ENCODE peak calls at places on chromosomes 16 and 17, in ten cellular contexts. One of them, this sample, is unnamed.

GRCh38 chr17:48486557-48486956 is 44.3 kb downstream of the HOXB1 start:
- DNase-seq in astrocyte of the spinal cord: peak
- DNase-seq in SHP77: no peak
- DNase-seq in H4: peak
- DNase-seq in cardiac muscle cell: no peak
- DNase-seq in activated T-helper 9 cell treated with anti-CD3 and anti-CD28 coated beads, Interleukin-2, amount 50 U/mL, for 16 hours: no peak
- DNase-seq in hippocampal formation: no peak
- DNase-seq in stimulated activated CD4-positive, alpha-beta T cell treated with anti-CD3 and anti-CD28 coated beads, Interleukin-2, amount 100 ng/mL, for 48 hours: no peak
- DNase-seq in HepG2: no peak
- DNase-seq in NCI-H1105: no peak
- DNase-seq in this sample: no peak

GRCh38 chr17:58301504-58302150 is 20.9 kb upstream of the MPO start:
- DNase-seq in stimulated activated CD4-positive, alpha-beta T cell treated with anti-CD3 and anti-CD28 coated beads, Interleukin-2, amount 100 ng/mL, for 48 hours: no peak
- DNase-seq in astrocyte of the spinal cord: no peak
- DNase-seq in H4: no peak
- DNase-seq in HepG2: no peak
- DNase-seq in cardiac muscle cell: no peak
- DNase-seq in NCI-H1105: no peak
- DNase-seq in hippocampal formation: no peak
- DNase-seq in SHP77: no peak
- DNase-seq in activated T-helper 9 cell treated with anti-CD3 and anti-CD28 coated beads, Interleukin-2, amount 50 U/mL, for 16 hours: no peak
- DNase-seq in this sample: no peak

GRCh38 chr17:62724398-62725146 is 83.5 kb downstream of the MARCHF10 start:
- DNase-seq in activated T-helper 9 cell treated with anti-CD3 and anti-CD28 coated beads, Interleukin-2, amount 50 U/mL, for 16 hours: peak
- DNase-seq in SHP77: no peak
- DNase-seq in HepG2: no peak
- DNase-seq in cardiac muscle cell: no peak
- DNase-seq in H4: no peak
- DNase-seq in NCI-H1105: no peak
- DNase-seq in hippocampal formation: no peak
- DNase-seq in astrocyte of the spinal cord: no peak
- DNase-seq in stimulated activated CD4-positive, alpha-beta T cell treated with anti-CD3 and anti-CD28 coated beads, Interleukin-2, amount 100 ng/mL, for 48 hours: peak
- DNase-seq in this sample: no peak

GRCh38 chr16:58000706-58001676 is at the start of gene USB1:
- DNase-seq in astrocyte of the spinal cord: peak
- DNase-seq in cardiac muscle cell: peak
- DNase-seq in activated T-helper 9 cell treated with anti-CD3 and anti-CD28 coated beads, Interleukin-2, amount 50 U/mL, for 16 hours: peak
- DNase-seq in SHP77: peak
- DNase-seq in H4: peak
- DNase-seq in NCI-H1105: peak
- DNase-seq in stimulated activated CD4-positive, alpha-beta T cell treated with anti-CD3 and anti-CD28 coated beads, Interleukin-2, amount 100 ng/mL, for 48 hours: peak
- DNase-seq in hippocampal formation: peak
- DNase-seq in HepG2: peak
- DNase-seq in this sample: peak

GRCh38 chr17:35170968-35171771 is 23.0 kb downstream of the SLC35G3 start:
- DNase-seq in cardiac muscle cell: no peak
- DNase-seq in SHP77: no peak
- DNase-seq in activated T-helper 9 cell treated with anti-CD3 and anti-CD28 coated beads, Interleukin-2, amount 50 U/mL, for 16 hours: no peak
- DNase-seq in hippocampal formation: no peak
- DNase-seq in HepG2: no peak
- DNase-seq in stimulated activated CD4-positive, alpha-beta T cell treated with anti-CD3 and anti-CD28 coated beads, Interleukin-2, amount 100 ng/mL, for 48 hours: no peak
- DNase-seq in H4: no peak
- DNase-seq in astrocyte of the spinal cord: peak
- DNase-seq in NCI-H1105: no peak
- DNase-seq in this sample: no peak

GRCh38 chr16:19513377-19514053 is 8.4 kb downstream of the GDE1 start:
- DNase-seq in activated T-helper 9 cell treated with anti-CD3 and anti-CD28 coated beads, Interleukin-2, amount 50 U/mL, for 16 hours: no peak
- DNase-seq in NCI-H1105: no peak
- DNase-seq in hippocampal formation: no peak
- DNase-seq in stimulated activated CD4-positive, alpha-beta T cell treated with anti-CD3 and anti-CD28 coated beads, Interleukin-2, amount 100 ng/mL, for 48 hours: no peak
- DNase-seq in HepG2: no peak
- DNase-seq in SHP77: no peak
- DNase-seq in H4: peak
- DNase-seq in astrocyte of the spinal cord: no peak
- DNase-seq in cardiac muscle cell: no peak
- DNase-seq in this sample: no peak

GRCh38 chr16:28880955-28881354 is 2.7 kb downstream of the ATP2A1 start:
- DNase-seq in astrocyte of the spinal cord: no peak
- DNase-seq in H4: no peak
- DNase-seq in stimulated activated CD4-positive, alpha-beta T cell treated with anti-CD3 and anti-CD28 coated beads, Interleukin-2, amount 100 ng/mL, for 48 hours: no peak
- DNase-seq in cardiac muscle cell: no peak
- DNase-seq in hippocampal formation: no peak
- DNase-seq in NCI-H1105: no peak
- DNase-seq in HepG2: no peak
- DNase-seq in activated T-helper 9 cell treated with anti-CD3 and anti-CD28 coated beads, Interleukin-2, amount 50 U/mL, for 16 hours: no peak
- DNase-seq in SHP77: no peak
- DNase-seq in this sample: no peak

GRCh38 chr17:6591599-6592158 is 35.3 kb upstream of the PITPNM3 start:
- DNase-seq in NCI-H1105: no peak
- DNase-seq in activated T-helper 9 cell treated with anti-CD3 and anti-CD28 coated beads, Interleukin-2, amount 50 U/mL, for 16 hours: no peak
- DNase-seq in stimulated activated CD4-positive, alpha-beta T cell treated with anti-CD3 and anti-CD28 coated beads, Interleukin-2, amount 100 ng/mL, for 48 hours: no peak
- DNase-seq in H4: peak
- DNase-seq in SHP77: no peak
- DNase-seq in astrocyte of the spinal cord: peak
- DNase-seq in hippocampal formation: no peak
- DNase-seq in HepG2: peak
- DNase-seq in cardiac muscle cell: no peak
- DNase-seq in this sample: no peak

GRCh38 chr16:11175106-11175795 is 80.8 kb downstream of the SOCS1 start:
- DNase-seq in hippocampal formation: no peak
- DNase-seq in NCI-H1105: no peak
- DNase-seq in SHP77: no peak
- DNase-seq in astrocyte of the spinal cord: no peak
- DNase-seq in activated T-helper 9 cell treated with anti-CD3 and anti-CD28 coated beads, Interleukin-2, amount 50 U/mL, for 16 hours: no peak
- DNase-seq in cardiac muscle cell: no peak
- DNase-seq in HepG2: no peak
- DNase-seq in stimulated activated CD4-positive, alpha-beta T cell treated with anti-CD3 and anti-CD28 coated beads, Interleukin-2, amount 100 ng/mL, for 48 hours: no peak
- DNase-seq in H4: no peak
- DNase-seq in this sample: no peak

GRCh38 chr16:82506734-82507133 is 120.0 kb upstream of the CDH13 start:
- DNase-seq in stimulated activated CD4-positive, alpha-beta T cell treated with anti-CD3 and anti-CD28 coated beads, Interleukin-2, amount 100 ng/mL, for 48 hours: no peak
- DNase-seq in SHP77: no peak
- DNase-seq in HepG2: no peak
- DNase-seq in astrocyte of the spinal cord: no peak
- DNase-seq in H4: peak
- DNase-seq in hippocampal formation: no peak
- DNase-seq in NCI-H1105: no peak
- DNase-seq in cardiac muscle cell: no peak
- DNase-seq in activated T-helper 9 cell treated with anti-CD3 and anti-CD28 coated beads, Interleukin-2, amount 50 U/mL, for 16 hours: no peak
- DNase-seq in this sample: no peak

GRCh38 chr17:57294629-57295501 is 38.5 kb downstream of the MSI2 start:
- DNase-seq in HepG2: peak
- DNase-seq in cardiac muscle cell: no peak
- DNase-seq in stimulated activated CD4-positive, alpha-beta T cell treated with anti-CD3 and anti-CD28 coated beads, Interleukin-2, amount 100 ng/mL, for 48 hours: no peak
- DNase-seq in NCI-H1105: peak
- DNase-seq in astrocyte of the spinal cord: peak
- DNase-seq in SHP77: peak
- DNase-seq in activated T-helper 9 cell treated with anti-CD3 and anti-CD28 coated beads, Interleukin-2, amount 50 U/mL, for 16 hours: no peak
- DNase-seq in hippocampal formation: no peak
- DNase-seq in H4: no peak
- DNase-seq in this sample: no peak

GRCh38 chr16:75433732-75434413 is 570 bp upstream of the CFDP1 start:
- DNase-seq in H4: peak
- DNase-seq in HepG2: peak
- DNase-seq in hippocampal formation: peak
- DNase-seq in NCI-H1105: peak
- DNase-seq in SHP77: peak
- DNase-seq in cardiac muscle cell: peak
- DNase-seq in stimulated activated CD4-positive, alpha-beta T cell treated with anti-CD3 and anti-CD28 coated beads, Interleukin-2, amount 100 ng/mL, for 48 hours: peak
- DNase-seq in astrocyte of the spinal cord: peak
- DNase-seq in activated T-helper 9 cell treated with anti-CD3 and anti-CD28 coated beads, Interleukin-2, amount 50 U/mL, for 16 hours: no peak
- DNase-seq in this sample: peak

GRCh38 chr17:58006563-58006923 is 503 bp downstream of the SRSF1 start:
- DNase-seq in cardiac muscle cell: peak
- DNase-seq in SHP77: peak
- DNase-seq in HepG2: peak
- DNase-seq in H4: peak
- DNase-seq in hippocampal formation: no peak
- DNase-seq in astrocyte of the spinal cord: peak
- DNase-seq in stimulated activated CD4-positive, alpha-beta T cell treated with anti-CD3 and anti-CD28 coated beads, Interleukin-2, amount 100 ng/mL, for 48 hours: peak
- DNase-seq in activated T-helper 9 cell treated with anti-CD3 and anti-CD28 coated beads, Interleukin-2, amount 50 U/mL, for 16 hours: peak
- DNase-seq in NCI-H1105: peak
- DNase-seq in this sample: peak